ENCODE peak calls at places on chromosomes 2 and 18, in four cellular contexts. Y, V, N and O are unnamed samples.

GRCh38 chr18:26458526-26459232 is 89.7 kb downstream of the KCTD1 start:
- DNase-seq in Y (no peak), V (no peak), N (peak; percentile 66), O (no peak)

GRCh38 chr18:79530821-79531220 is 135.1 kb downstream of the NFATC1 start:
- DNase-seq in Y (no peak), V (no peak), N (no peak), O (no peak)

GRCh38 chr18:58247363-58247834 is 203.4 kb downstream of the NEDD4L start:
- DNase-seq in Y (no peak), V (peak; percentile 28), N (no peak), O (no peak)

GRCh38 chr18:13617826-13618515 is 108.4 kb downstream of the FAM210A start:
- DNase-seq in Y (no peak), V (no peak), N (no peak), O (no peak)

GRCh38 chr2:96869824-96870630 is at the start of gene SEMA4C:
- DNase-seq in Y (peak; percentile 49), V (peak; percentile 81), N (no peak), O (peak; percentile 48)

GRCh38 chr2:198615972-198616371 is 811.6 kb downstream of the PLCL1 start:
- DNase-seq in Y (no peak), V (no peak), N (peak; percentile 16), O (no peak)

GRCh38 chr2:213848631-213849030 is 562.2 kb upstream of the VWC2L start:
- DNase-seq in Y (no peak), V (no peak), N (peak; percentile 24), O (no peak)

GRCh38 chr2:66699481-66700180 is 264.7 kb downstream of the MEIS1 start:
- DNase-seq in Y (no peak), V (no peak), N (no peak), O (no peak)

GRCh38 chr2:160566717-160567116 is 73.1 kb upstream of the RBMS1 start:
- DNase-seq in Y (no peak), V (no peak), N (peak; percentile 79), O (no peak)

GRCh38 chr2:151777487-151777886 is 43.2 kb upstream of the NEB start:
- DNase-seq in Y (no peak), V (no peak), N (no peak), O (no peak)

GRCh38 chr2:162114291-162114690 is 37.8 kb downstream of the GCG start:
- DNase-seq in Y (no peak), V (no peak), N (no peak), O (no peak)

GRCh38 chr2:236894791-236895190 is 190.9 kb upstream of the COPS8 start:
- DNase-seq in Y (no peak), V (no peak), N (no peak), O (no peak)

GRCh38 chr18:72738136-72738535 is 129.7 kb downstream of the NETO1 start:
- DNase-seq in Y (no peak), V (no peak), N (no peak), O (no peak)

GRCh38 chr2:144049137-144049536 is 470.8 kb downstream of the ZEB2 start:
- DNase-seq in Y (no peak), V (peak; percentile 3), N (no peak), O (no peak)

GRCh38 chr2:96537734-96538486 is 1.4 kb downstream of the ARID5A start:
- DNase-seq in Y (peak; percentile 80), V (no peak), N (no peak), O (no peak)

GRCh38 chr2:41496908-41497307 is 550.9 kb upstream of the PKDCC start:
- DNase-seq in Y (no peak), V (no peak), N (no peak), O (no peak)
- TF ChIP-seq CTCF in Y (no peak), V (no peak), N (peak; percentile 25), O (peak; percentile 18)

GRCh38 chr2:44291281-44292248 is 16.3 kb downstream of the SLC3A1 start:
- DNase-seq in Y (no peak), V (peak; percentile 64), N (peak; percentile 76), O (peak; percentile 62)
- TF ChIP-seq CTCF in Y (no peak), V (peak; percentile 63), N (peak; percentile 71), O (peak; percentile 46)

DNA sequence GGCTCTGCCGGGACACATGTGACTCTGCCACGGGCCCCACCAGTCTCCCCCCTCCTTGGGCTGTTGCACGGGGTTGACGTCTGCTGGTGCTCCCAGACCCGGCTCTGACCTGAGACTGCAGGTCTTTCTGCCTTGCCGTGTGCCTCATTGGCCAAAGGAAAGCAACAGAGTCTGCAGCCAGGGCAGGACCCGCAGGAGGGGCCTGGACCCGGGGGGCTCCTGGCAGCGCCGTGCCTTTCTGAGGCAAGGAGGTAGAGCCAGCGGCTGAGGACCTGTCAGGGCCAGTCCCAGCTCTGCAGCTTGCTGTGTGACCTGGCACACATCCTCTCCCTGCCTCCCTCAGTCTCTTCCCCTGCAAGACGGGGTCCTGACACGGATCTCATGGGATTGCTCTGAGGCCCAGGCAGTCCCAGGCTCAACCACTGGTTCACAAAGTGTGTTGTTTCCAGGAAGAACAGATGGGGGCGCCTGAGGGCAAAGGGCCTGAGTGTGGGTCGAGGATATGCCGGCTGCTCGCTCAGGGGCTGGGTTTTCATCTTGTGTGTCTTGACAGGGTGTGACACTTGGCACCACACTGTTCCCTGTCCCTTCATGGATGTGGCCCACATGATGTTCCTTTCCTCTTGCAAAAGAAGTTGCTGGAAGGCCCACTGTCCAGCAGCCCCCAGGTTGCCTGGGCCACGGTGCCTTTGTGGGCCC is 9.0 kb downstream of the CAPN10 start:
- DNase-seq in Y (no peak), V (peak; percentile 44), N (no peak), O (no peak)
- TF ChIP-seq CTCF in Y (no peak), V (peak; percentile 21), N (peak; percentile 10), O (peak; percentile 27)

DNA sequence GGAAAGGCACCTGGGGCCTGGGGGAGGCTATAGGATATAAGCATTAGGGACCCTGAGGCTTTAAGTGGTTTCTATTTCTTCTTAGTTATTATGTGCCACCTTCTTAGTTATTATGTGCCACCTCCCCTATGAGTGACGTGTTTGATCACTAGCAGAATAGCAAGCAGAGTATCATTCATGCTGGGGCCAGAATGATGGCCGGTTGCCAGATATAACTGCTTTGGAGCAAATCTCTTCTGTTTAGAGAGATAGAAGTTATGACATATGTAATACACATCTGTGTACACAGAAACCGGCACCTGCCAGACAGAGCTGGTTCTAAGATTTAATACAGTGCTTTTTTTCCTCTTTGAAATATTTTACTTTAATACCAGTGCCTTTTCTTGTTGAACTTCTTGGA is 29.4 kb downstream of the LIPG start:
- DNase-seq in Y (no peak), V (no peak), N (no peak), O (no peak)
- TF ChIP-seq CTCF in Y (no peak), V (no peak), N (no peak), O (no peak)

GRCh38 chr2:85433511-85434089 is 15.1 kb downstream of the SH2D6 start:
- DNase-seq in Y (no peak), V (no peak), N (peak; percentile 98), O (no peak)
- TF ChIP-seq CTCF in Y (no peak), V (no peak), N (no peak), O (no peak)

DNA sequence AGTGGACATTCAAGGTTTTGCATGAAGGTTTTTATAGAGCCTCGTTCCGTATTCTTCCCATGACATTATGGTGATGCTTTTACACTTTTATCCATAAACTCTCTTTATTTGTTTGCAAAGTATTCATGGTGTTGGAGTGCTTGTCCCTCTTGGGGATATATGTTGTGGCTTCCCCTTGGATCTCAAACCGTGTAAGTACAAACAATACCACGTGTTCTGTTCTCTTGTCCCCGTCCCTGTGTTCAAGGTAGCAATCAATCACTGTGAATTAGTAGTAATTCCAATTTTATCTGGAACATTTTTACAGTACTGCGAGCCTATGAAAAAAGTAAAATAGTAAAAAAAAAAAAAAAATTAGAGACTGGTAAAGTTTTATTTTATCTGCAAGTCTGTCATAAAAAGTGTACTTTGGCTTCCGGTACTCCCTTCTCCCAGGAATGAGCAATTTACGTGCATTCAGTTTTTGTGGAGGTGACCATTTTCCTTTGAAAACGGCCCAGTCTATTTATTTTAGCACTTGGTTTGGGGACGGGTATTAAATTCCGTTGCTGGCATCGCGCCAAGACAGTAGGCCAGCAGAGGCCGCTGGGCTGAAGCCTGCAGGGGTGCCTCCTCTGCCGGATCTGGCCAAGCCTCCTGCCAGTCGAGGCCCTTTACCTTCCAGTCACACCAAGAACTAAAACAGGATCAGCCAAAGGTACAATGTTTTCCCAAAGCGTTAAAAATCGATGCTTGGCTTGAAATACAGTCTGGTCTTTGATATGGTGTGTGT is 175.7 kb downstream of the SOCS6 start:
- DNase-seq in Y (no peak), V (peak; percentile 89), N (peak; percentile 52), O (peak; percentile 37)
- TF ChIP-seq CTCF in Y (no peak), V (peak; percentile 48), N (peak; percentile 49), O (peak; percentile 47)

DNA sequence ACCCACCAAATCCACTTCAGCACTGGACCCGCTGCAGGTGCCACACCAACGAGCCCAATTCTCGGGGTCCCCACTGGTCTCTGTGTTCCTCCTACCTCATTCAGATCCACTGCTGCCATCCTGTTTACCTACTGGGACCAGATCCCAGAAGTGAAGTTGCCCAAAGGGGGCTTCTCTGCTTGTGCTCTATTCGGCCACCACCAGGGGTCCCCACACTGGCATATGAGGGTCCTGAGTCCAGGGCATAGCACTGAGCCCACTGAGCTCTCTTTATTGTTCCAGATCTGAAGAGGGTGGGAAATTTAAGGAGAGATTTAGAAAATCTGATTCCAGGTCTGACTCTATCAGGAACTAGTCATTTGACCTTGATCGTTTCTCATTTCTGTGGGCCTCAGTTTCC is 2.4 kb downstream of the GPR45 start:
- DNase-seq in Y (no peak), V (peak; percentile 56), N (no peak), O (peak; percentile 16)
- TF ChIP-seq CTCF in Y (no peak), V (peak; percentile 34), N (peak; percentile 17), O (peak; percentile 60)

GRCh38 chr18:36412778-36413177 is 115.3 kb downstream of the FHOD3 start:
- DNase-seq in Y (no peak), V (peak; percentile 38), N (no peak), O (no peak)

GRCh38 chr18:36408606-36409005 is 111.1 kb downstream of the FHOD3 start:
- DNase-seq in Y (no peak), V (no peak), N (no peak), O (no peak)

GRCh38 chr18:36410346-36410745 is 112.8 kb downstream of the FHOD3 start:
- DNase-seq in Y (no peak), V (no peak), N (no peak), O (no peak)

GRCh38 chr18:36409779-36410178 is 112.3 kb downstream of the FHOD3 start:
- DNase-seq in Y (no peak), V (no peak), N (no peak), O (no peak)

GRCh38 chr18:36411745-36412168 is 114.2 kb downstream of the FHOD3 start:
- DNase-seq in Y (no peak), V (peak; percentile 68), N (no peak), O (no peak)
- TF ChIP-seq CTCF in Y (no peak), V (peak; percentile 62), N (peak; percentile 47), O (peak; percentile 45)